ENCODE peak calls at places on chromosome 13, in four cellular contexts. U is lung, J is PC-9, V is uterus. F is an unnamed sample.

GRCh38 chr13:99155821-99156220 is 44.8 kb upstream of the UBAC2 start:
- DNase-seq in U (no peak), V (no peak), J (peak; percentile 71), F (no peak)

GRCh38 chr13:46235259-46235658 is 23.5 kb downstream of the LRRC63 start:
- DNase-seq in V (no peak), J (no peak), U (no peak), F (no peak)

GRCh38 chr13:87777395-87777794 is 106.2 kb downstream of the SLITRK5 start:
- DNase-seq in V (no peak), J (no peak), U (no peak), F (no peak)

GRCh38 chr13:33057019-33057785 is 41.0 kb downstream of the KL start:
- DNase-seq in V (no peak), U (no peak), J (no peak), F (peak; percentile 1)

GRCh38 chr13:73697166-73697565 is 437.0 kb downstream of the KLF12 start:
- DNase-seq in V (no peak), U (no peak), J (no peak), F (no peak)

GRCh38 chr13:98033277-98034247 is 80.1 kb downstream of the IPO5 start:
- DNase-seq in U (no peak), V (peak; percentile 25), J (peak; percentile 36), F (peak; percentile 16)

GRCh38 chr13:56752630-56753029 is 388.1 kb upstream of the PRR20A start:
- DNase-seq in U (no peak), J (no peak), V (no peak), F (no peak)

GRCh38 chr13:70817571-70817970 is 709.3 kb upstream of the KLHL1 start:
- DNase-seq in J (no peak), U (no peak), V (no peak), F (no peak)

GRCh38 chr13:20776751-20777150 is 3.0 kb upstream of the EEF1AKMT1 start:
- DNase-seq in U (no peak), J (no peak), V (no peak), F (no peak)

GRCh38 chr13:86201477-86201876 is 402.3 kb upstream of the SLITRK6 start:
- DNase-seq in J (no peak), U (no peak), V (no peak), F (no peak)

GRCh38 chr13:47289578-47289977 is 392.7 kb upstream of the HTR2A start:
- DNase-seq in U (no peak), V (no peak), J (peak; percentile 36), F (no peak)

GRCh38 chr13:99955107-99955746 is 16.3 kb downstream of the ZIC5 start:
- DNase-seq in V (no peak), J (no peak), U (no peak), F (no peak)

GRCh38 chr13:94701313-94702180 is 10.8 kb downstream of the SOX21 start:
- DNase-seq in U (no peak), V (no peak), J (no peak), F (no peak)

GRCh38 chr13:30255696-30256095 is 51.7 kb downstream of the KATNAL1 start:
- DNase-seq in J (no peak), V (no peak), U (no peak), F (no peak)

GRCh38 chr13:91647361-91647970 is 249.0 kb downstream of the GPC5 start:
- DNase-seq in J (no peak), U (no peak), V (no peak), F (no peak)

GRCh38 chr13:66994097-66994496 is 236.0 kb downstream of the PCDH9 start:
- DNase-seq in V (no peak), U (peak; percentile 66), J (no peak), F (peak; percentile 35)

GRCh38 chr13:99078014-99078771 is 100.3 kb upstream of the DOCK9 start:
- DNase-seq in U (no peak), J (no peak), V (no peak), F (no peak)

GRCh38 chr13:44305845-44306244 is 67.8 kb upstream of the SERP2 start:
- DNase-seq in V (no peak), J (peak; percentile 52), U (no peak), F (no peak)

GRCh38 chr13:49733181-49733951 is 42.1 kb upstream of the EBPL start:
- DNase-seq in J (no peak), V (no peak), U (peak; percentile 50), F (peak; percentile 16)

GRCh38 chr13:21148557-21149258 is 27.6 kb downstream of the SKA3 start:
- DNase-seq in U (no peak), V (no peak), J (no peak), F (no peak)

GRCh38 chr13:24251525-24251924 is 57.9 kb upstream of the C1QTNF9 start:
- DNase-seq in J (no peak), U (no peak), V (no peak), F (no peak)

GRCh38 chr13:110113284-110113764 is 193.6 kb downstream of the COL4A1 start:
- DNase-seq in U (no peak), V (no peak), J (peak; percentile 91), F (no peak)

GRCh38 chr13:30418075-30418715 is 4.1 kb upstream of the UBE2L5 start:
- DNase-seq in J (no peak), V (no peak), U (no peak), F (no peak)

GRCh38 chr13:50192272-50192813 is 177.1 kb downstream of the KCNRG start:
- DNase-seq in U (no peak), J (no peak), V (no peak), F (no peak)

GRCh38 chr13:20473139-20473538 is 52.5 kb downstream of the CRYL1 start:
- DNase-seq in U (no peak), V (no peak), J (no peak), F (no peak)

GRCh38 chr13:52846567-52847321 is 1.7 kb downstream of the PCDH8 start:
- DNase-seq in U (no peak), V (no peak), J (no peak), F (no peak)

GRCh38 chr13:42985312-42986175 is 6.5 kb downstream of the EPSTI1 start:
- DNase-seq in J (no peak), V (peak; percentile 19), U (no peak), F (no peak)

GRCh38 chr13:35818577-35819165 is 312.5 kb downstream of the DCLK1 start:
- DNase-seq in J (no peak), U (no peak), V (no peak), F (peak; percentile 4)

GRCh38 chr13:43319617-43320444 is 296.4 kb downstream of the DNAJC15 start:
- DNase-seq in V (no peak), J (no peak), U (no peak), F (no peak)

GRCh38 chr13:50468849-50469669 is 374.4 kb downstream of the DLEU7 start:
- DNase-seq in J (no peak), U (no peak), V (no peak), F (no peak)

GRCh38 chr13:85651440-85651839 is 147.8 kb downstream of the SLITRK6 start:
- DNase-seq in U (no peak), V (no peak), J (peak; percentile 37), F (no peak)

GRCh38 chr13:36163303-36163702 is 32.1 kb upstream of the DCLK1 start:
- DNase-seq in J (no peak), U (no peak), V (no peak), F (no peak)

GRCh38 chr13:111590796-111591195 is 270.4 kb downstream of the TEX29 start:
- DNase-seq in V (no peak), U (no peak), J (no peak), F (no peak)

GRCh38 chr13:109481046-109481445 is 305.3 kb downstream of the IRS2 start:
- DNase-seq in U (no peak), V (no peak), J (no peak), F (no peak)

GRCh38 chr13:99875391-99875790 is 96.2 kb downstream of the ZIC5 start:
- DNase-seq in J (no peak), U (no peak), V (no peak), F (no peak)

GRCh38 chr13:20696073-20696472 is 7.4 kb upstream of the IL17D start:
- DNase-seq in V (no peak), J (no peak), U (no peak), F (no peak)

GRCh38 chr13:34869737-34870136 is 72.3 kb upstream of the NBEA start:
- DNase-seq in V (no peak), J (no peak), U (no peak), F (no peak)

GRCh38 chr13:70960841-70961443 is 852.7 kb upstream of the KLHL1 start:
- DNase-seq in V (no peak), U (no peak), J (no peak), F (peak; percentile 7)

DNA sequence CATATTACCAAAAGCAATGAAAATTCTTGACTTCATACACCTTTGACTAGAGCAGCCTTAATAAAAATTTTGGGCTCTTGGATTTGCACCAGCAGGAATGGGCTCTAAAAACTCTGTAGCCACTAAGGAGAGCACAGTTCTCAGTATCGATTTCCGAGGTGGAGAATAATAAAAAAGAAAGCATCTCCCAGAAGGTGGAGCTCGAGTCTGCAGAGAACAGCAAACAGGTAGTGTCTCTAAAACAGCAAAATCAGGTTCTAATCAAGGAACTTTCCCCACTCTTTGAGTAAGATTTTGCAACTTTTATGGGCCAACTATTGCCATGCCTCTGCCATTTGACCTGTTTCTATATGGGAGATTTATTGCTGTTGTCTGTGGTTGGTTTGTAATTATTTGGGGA is 258.7 kb upstream of the GPC6 start:
- DNase-seq in J (no peak), U (no peak), V (no peak), F (no peak)
- TF ChIP-seq CTCF in J (peak; percentile 23), U (no peak), V (no peak), F (peak; percentile 6)

GRCh38 chr13:68708336-68708908 is 1399.2 kb upstream of the ATXN8OS start:
- DNase-seq in V (no peak), J (no peak), U (no peak), F (no peak)
- H3K4me3 ChIP-seq in V (no peak overlapping the region), J (no peak overlapping the region), U (no peak overlapping the region), F (no peak overlapping the region)

GRCh38 chr13:27971236-27971645 is 2.1 kb upstream of the CDX2 start:
- DNase-seq in U (no peak), V (no peak), J (no peak), F (no peak)
- H3K27me3 ChIP-seq in U (peaks cover 41% of the 10 kb centered on the region), V (peaks cover 6% of the 10 kb centered on the region), J (peaks cover 23% of the 10 kb centered on the region), F (peaks cover 90% of the 10 kb centered on the region)

DNA sequence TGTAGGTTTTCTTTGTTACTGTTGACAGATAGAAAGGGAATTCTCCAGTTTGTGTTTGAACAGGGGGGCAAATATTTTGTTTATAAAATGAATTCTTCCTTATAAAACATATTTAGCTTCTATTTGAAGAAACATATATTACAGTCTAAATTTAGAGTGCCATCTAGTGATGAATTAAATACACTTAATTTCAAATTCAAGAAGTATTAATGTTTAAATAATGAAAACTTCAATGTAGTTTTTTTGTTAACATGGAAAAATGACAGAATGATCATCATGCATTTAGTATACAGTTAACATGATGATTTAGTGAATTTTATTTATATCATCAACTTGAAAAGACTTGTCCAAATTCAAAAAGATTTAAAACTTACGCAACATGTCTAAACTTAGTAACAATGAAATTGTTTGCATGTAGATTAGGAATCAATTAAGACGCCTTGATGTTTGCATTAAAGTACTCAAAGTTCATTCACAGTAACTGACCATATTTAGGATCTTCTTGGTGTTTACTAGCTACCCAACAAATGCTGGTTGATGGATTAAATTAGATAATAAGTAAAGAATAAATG is 765.9 kb upstream of the SLITRK1 start:
- DNase-seq in U (no peak), J (no peak), V (no peak), F (no peak)
- TF ChIP-seq CTCF in U (no peak), J (peak; percentile 51), V (no peak), F (peak; percentile 11)

GRCh38 chr13:101493541-101493940 is 41.1 kb downstream of the ITGBL1 start:
- DNase-seq in V (no peak), J (no peak), U (no peak), F (no peak)

DNA sequence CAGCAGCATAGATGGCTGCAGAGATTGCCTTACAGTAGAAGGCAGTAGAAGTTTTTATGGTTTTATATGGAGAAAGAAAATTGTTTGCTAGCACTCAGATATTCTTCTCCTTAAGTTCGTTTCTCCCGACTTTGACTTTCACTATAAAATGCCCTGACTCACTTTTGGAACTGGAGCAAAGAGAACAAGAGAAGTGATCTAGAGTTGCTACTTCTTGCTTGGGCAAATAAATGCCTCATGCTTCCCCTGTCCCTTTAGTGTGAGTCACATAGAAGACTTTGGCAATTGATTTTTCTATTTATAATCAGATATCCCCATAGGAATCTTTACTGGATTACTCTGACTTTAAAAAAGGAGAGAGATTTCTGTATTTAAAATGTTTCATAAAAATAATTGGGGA is 46.9 kb downstream of the ITGBL1 start:
- DNase-seq in V (no peak), U (no peak), J (peak; percentile 85), F (no peak)
- H3K4me3 ChIP-seq in V (no peak overlapping the region), U (no peak overlapping the region), J (peak overlapping the region; percentile 35), F (no peak overlapping the region)